ENCODE peak calls at places on chromosomes 5 and 9, in ten cellular contexts. One of them, this sample, is unnamed.

GRCh38 chr9:78122631-78123030 is 91.0 kb upstream of the GNAQ start:
- DNase-seq in suprapubic skin: no peak
- DNase-seq in spleen: no peak
- DNase-seq in HCT116: no peak
- DNase-seq in H1: no peak
- DNase-seq in SK-N-SH: no peak
- DNase-seq in breast epithelium: no peak
- DNase-seq in GM12878: no peak
- DNase-seq in K562: no peak
- DNase-seq in transverse colon: no peak
- DNase-seq in this sample: no peak

GRCh38 chr5:125148076-125148475 is 401.6 kb upstream of the ZNF608 start:
- DNase-seq in suprapubic skin: no peak
- DNase-seq in spleen: no peak
- DNase-seq in HCT116: no peak
- DNase-seq in H1: no peak
- DNase-seq in SK-N-SH: no peak
- DNase-seq in breast epithelium: no peak
- DNase-seq in GM12878: no peak
- DNase-seq in K562: no peak
- DNase-seq in transverse colon: no peak
- DNase-seq in this sample: no peak

GRCh38 chr9:105425817-105426433 is 21.9 kb upstream of the FSD1L start:
- DNase-seq in suprapubic skin: no peak
- DNase-seq in spleen: no peak
- DNase-seq in HCT116: no peak
- DNase-seq in H1: no peak
- DNase-seq in SK-N-SH: peak; percentile 52
- DNase-seq in breast epithelium: no peak
- DNase-seq in GM12878: no peak
- DNase-seq in K562: no peak
- DNase-seq in transverse colon: no peak
- DNase-seq in this sample: no peak

GRCh38 chr9:38004809-38005560 is 64.0 kb downstream of the SHB start:
- DNase-seq in suprapubic skin: no peak
- DNase-seq in spleen: no peak
- DNase-seq in HCT116: no peak
- DNase-seq in H1: no peak
- DNase-seq in SK-N-SH: no peak
- DNase-seq in breast epithelium: peak; percentile 63
- DNase-seq in GM12878: no peak
- DNase-seq in K562: no peak
- DNase-seq in transverse colon: no peak
- DNase-seq in this sample: no peak

GRCh38 chr5:102090770-102091169 is 205.3 kb downstream of the SLCO4C1 start:
- DNase-seq in suprapubic skin: no peak
- DNase-seq in spleen: no peak
- DNase-seq in HCT116: peak; percentile 36
- DNase-seq in H1: no peak
- DNase-seq in SK-N-SH: peak; percentile 43
- DNase-seq in breast epithelium: no peak
- DNase-seq in GM12878: no peak
- DNase-seq in K562: peak; percentile 14
- DNase-seq in transverse colon: no peak
- DNase-seq in this sample: no peak

GRCh38 chr9:34443533-34443932 is 14.8 kb downstream of the FAM219A start:
- DNase-seq in suprapubic skin: no peak
- DNase-seq in spleen: no peak
- DNase-seq in HCT116: no peak
- DNase-seq in H1: no peak
- DNase-seq in SK-N-SH: no peak
- DNase-seq in breast epithelium: no peak
- DNase-seq in GM12878: no peak
- DNase-seq in K562: no peak
- DNase-seq in transverse colon: no peak
- DNase-seq in this sample: peak; percentile 51

GRCh38 chr9:72800326-72800994 is 152.4 kb downstream of the ALDH1A1 start:
- DNase-seq in suprapubic skin: no peak
- DNase-seq in spleen: no peak
- DNase-seq in HCT116: no peak
- DNase-seq in H1: no peak
- DNase-seq in SK-N-SH: no peak
- DNase-seq in breast epithelium: no peak
- DNase-seq in GM12878: no peak
- DNase-seq in K562: no peak
- DNase-seq in transverse colon: no peak
- DNase-seq in this sample: no peak

GRCh38 chr9:3285365-3286161 is 240.2 kb downstream of the RFX3 start:
- DNase-seq in suprapubic skin: no peak
- DNase-seq in spleen: no peak
- DNase-seq in HCT116: no peak
- DNase-seq in H1: no peak
- DNase-seq in SK-N-SH: no peak
- DNase-seq in breast epithelium: no peak
- DNase-seq in GM12878: no peak
- DNase-seq in K562: no peak
- DNase-seq in transverse colon: no peak
- DNase-seq in this sample: peak; percentile 93

GRCh38 chr5:34762321-34762871 is 76.6 kb upstream of the TTC23L start:
- DNase-seq in suprapubic skin: no peak
- DNase-seq in spleen: no peak
- DNase-seq in HCT116: no peak
- DNase-seq in H1: no peak
- DNase-seq in SK-N-SH: peak; percentile 17
- DNase-seq in breast epithelium: no peak
- DNase-seq in GM12878: no peak
- DNase-seq in K562: no peak
- DNase-seq in transverse colon: no peak
- DNase-seq in this sample: no peak

GRCh38 chr9:124818431-124819281 is 34.6 kb upstream of the WDR38 start:
- DNase-seq in suprapubic skin: no peak
- DNase-seq in spleen: peak; percentile 83
- DNase-seq in HCT116: peak; percentile 82
- DNase-seq in H1: no peak
- DNase-seq in SK-N-SH: peak; percentile 71
- DNase-seq in breast epithelium: peak; percentile 51
- DNase-seq in GM12878: no peak
- DNase-seq in K562: peak; percentile 44
- DNase-seq in transverse colon: no peak
- DNase-seq in this sample: no peak

GRCh38 chr9:546797-547223 is 294.7 kb upstream of the DMRT1 start:
- DNase-seq in suprapubic skin: no peak
- DNase-seq in spleen: no peak
- DNase-seq in HCT116: no peak
- DNase-seq in H1: no peak
- DNase-seq in SK-N-SH: no peak
- DNase-seq in breast epithelium: no peak
- DNase-seq in GM12878: no peak
- DNase-seq in K562: no peak
- DNase-seq in transverse colon: no peak
- DNase-seq in this sample: no peak

GRCh38 chr5:174724484-174725260 is at the start of gene MSX2:
- DNase-seq in suprapubic skin: peak; percentile 93
- DNase-seq in spleen: peak; percentile 79
- DNase-seq in HCT116: peak; percentile 80
- DNase-seq in H1: no peak
- DNase-seq in SK-N-SH: peak; percentile 97
- DNase-seq in breast epithelium: peak; percentile 85
- DNase-seq in GM12878: no peak
- DNase-seq in K562: peak; percentile 70
- DNase-seq in transverse colon: peak; percentile 84
- DNase-seq in this sample: no peak

GRCh38 chr9:78574354-78575036 is 277.6 kb downstream of the PSAT1 start:
- DNase-seq in suprapubic skin: no peak
- DNase-seq in spleen: no peak
- DNase-seq in HCT116: no peak
- DNase-seq in H1: no peak
- DNase-seq in SK-N-SH: no peak
- DNase-seq in breast epithelium: no peak
- DNase-seq in GM12878: no peak
- DNase-seq in K562: no peak
- DNase-seq in transverse colon: no peak
- DNase-seq in this sample: peak; percentile 8

GRCh38 chr5:113162208-113162607 is 185.6 kb downstream of the DCP2 start:
- DNase-seq in suprapubic skin: no peak
- DNase-seq in spleen: no peak
- DNase-seq in HCT116: no peak
- DNase-seq in H1: no peak
- DNase-seq in SK-N-SH: no peak
- DNase-seq in breast epithelium: no peak
- DNase-seq in GM12878: no peak
- DNase-seq in K562: no peak
- DNase-seq in transverse colon: no peak
- DNase-seq in this sample: no peak

GRCh38 chr9:135086597-135087488 is 625 bp upstream of the OLFM1 start:
- DNase-seq in suprapubic skin: no peak
- DNase-seq in spleen: no peak
- DNase-seq in HCT116: no peak
- DNase-seq in H1: no peak
- DNase-seq in SK-N-SH: no peak
- DNase-seq in breast epithelium: no peak
- DNase-seq in GM12878: no peak
- DNase-seq in K562: no peak
- DNase-seq in transverse colon: no peak
- DNase-seq in this sample: no peak
- H3K4me3 ChIP-seq in suprapubic skin: peak overlapping the region; percentile 50
- H3K4me3 ChIP-seq in spleen: no peak overlapping the region
- H3K4me3 ChIP-seq in HCT116: no peak overlapping the region
- H3K4me3 ChIP-seq in H1: peak overlapping the region; percentile 10
- H3K4me3 ChIP-seq in SK-N-SH: peak overlapping the region; percentile 49
- H3K4me3 ChIP-seq in breast epithelium: peak overlapping the region; percentile 72
- H3K4me3 ChIP-seq in GM12878: no peak overlapping the region
- H3K4me3 ChIP-seq in K562: no peak overlapping the region
- H3K4me3 ChIP-seq in transverse colon: peak overlapping the region; percentile 19
- H3K4me3 ChIP-seq in this sample: peak overlapping the region; percentile 83

GRCh38 chr9:137919649-137920101 is 42.1 kb downstream of the CACNA1B start:
- DNase-seq in suprapubic skin: no peak
- DNase-seq in spleen: no peak
- DNase-seq in HCT116: no peak
- DNase-seq in H1: no peak
- DNase-seq in SK-N-SH: no peak
- DNase-seq in breast epithelium: no peak
- DNase-seq in GM12878: no peak
- DNase-seq in K562: no peak
- DNase-seq in transverse colon: no peak
- DNase-seq in this sample: no peak
- H3K9me3 ChIP-seq in suprapubic skin: no peaks in the 10 kb centered on the region
- H3K9me3 ChIP-seq in spleen: no peaks in the 10 kb centered on the region
- H3K9me3 ChIP-seq in HCT116: no peaks in the 10 kb centered on the region
- H3K9me3 ChIP-seq in H1: peaks cover 22% of the 10 kb centered on the region
- H3K9me3 ChIP-seq in SK-N-SH: no peaks in the 10 kb centered on the region
- H3K9me3 ChIP-seq in breast epithelium: no peaks in the 10 kb centered on the region
- H3K9me3 ChIP-seq in GM12878: no peaks in the 10 kb centered on the region
- H3K9me3 ChIP-seq in K562: no peaks in the 10 kb centered on the region
- H3K9me3 ChIP-seq in transverse colon: no peaks in the 10 kb centered on the region
- H3K9me3 ChIP-seq in this sample: no peaks in the 10 kb centered on the region

GRCh38 chr5:54661111-54661510 is 143.6 kb downstream of the SNX18 start:
- DNase-seq in suprapubic skin: no peak
- DNase-seq in spleen: no peak
- DNase-seq in HCT116: no peak
- DNase-seq in H1: no peak
- DNase-seq in SK-N-SH: no peak
- DNase-seq in breast epithelium: no peak
- DNase-seq in GM12878: no peak
- DNase-seq in K562: no peak
- DNase-seq in transverse colon: no peak
- DNase-seq in this sample: no peak

GRCh38 chr5:54668096-54668495 is 150.5 kb downstream of the SNX18 start:
- DNase-seq in suprapubic skin: no peak
- DNase-seq in spleen: no peak
- DNase-seq in HCT116: no peak
- DNase-seq in H1: no peak
- DNase-seq in SK-N-SH: no peak
- DNase-seq in breast epithelium: no peak
- DNase-seq in GM12878: no peak
- DNase-seq in K562: no peak
- DNase-seq in transverse colon: no peak
- DNase-seq in this sample: no peak

GRCh38 chr5:54659651-54660050 is 142.1 kb downstream of the SNX18 start:
- DNase-seq in suprapubic skin: no peak
- DNase-seq in spleen: no peak
- DNase-seq in HCT116: no peak
- DNase-seq in H1: no peak
- DNase-seq in SK-N-SH: no peak
- DNase-seq in breast epithelium: peak; percentile 92
- DNase-seq in GM12878: no peak
- DNase-seq in K562: no peak
- DNase-seq in transverse colon: no peak
- DNase-seq in this sample: no peak

GRCh38 chr5:54667136-54667535 is 149.6 kb downstream of the SNX18 start:
- DNase-seq in suprapubic skin: no peak
- DNase-seq in spleen: no peak
- DNase-seq in HCT116: no peak
- DNase-seq in H1: no peak
- DNase-seq in SK-N-SH: no peak
- DNase-seq in breast epithelium: no peak
- DNase-seq in GM12878: no peak
- DNase-seq in K562: no peak
- DNase-seq in transverse colon: no peak
- DNase-seq in this sample: no peak

DNA sequence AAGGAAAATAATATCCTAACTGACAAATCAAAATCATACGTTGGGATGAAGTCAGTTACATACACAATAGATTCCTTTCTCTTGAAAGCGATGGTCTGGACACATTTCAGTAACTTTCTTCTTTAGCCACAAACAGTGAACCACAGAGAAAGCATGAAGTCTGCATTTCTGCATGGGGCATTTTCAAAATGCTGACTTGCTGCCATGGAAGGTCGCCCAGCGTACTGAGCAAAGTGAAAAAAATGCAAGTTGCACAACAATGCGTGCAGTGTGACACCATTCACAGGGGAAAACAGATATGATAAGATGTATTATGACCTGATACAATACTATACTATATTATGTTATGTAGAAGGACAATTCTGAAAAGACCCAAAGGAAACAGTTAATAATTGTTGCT is 146.3 kb downstream of the SNX18 start:
- DNase-seq in suprapubic skin: no peak
- DNase-seq in spleen: no peak
- DNase-seq in HCT116: no peak
- DNase-seq in H1: no peak
- DNase-seq in SK-N-SH: no peak
- DNase-seq in breast epithelium: peak; percentile 76
- DNase-seq in GM12878: no peak
- DNase-seq in K562: no peak
- DNase-seq in transverse colon: peak; percentile 22
- DNase-seq in this sample: no peak
- TF ChIP-seq POLR2AphosphoS5 in suprapubic skin: no peak
- TF ChIP-seq POLR2AphosphoS5 in spleen: no peak
- TF ChIP-seq POLR2AphosphoS5 in HCT116: no peak
- TF ChIP-seq POLR2AphosphoS5 in H1: no peak
- TF ChIP-seq POLR2AphosphoS5 in SK-N-SH: no peak
- TF ChIP-seq POLR2AphosphoS5 in breast epithelium: peak; percentile 79
- TF ChIP-seq POLR2AphosphoS5 in GM12878: no peak
- TF ChIP-seq POLR2AphosphoS5 in K562: no peak
- TF ChIP-seq POLR2AphosphoS5 in transverse colon: peak; percentile 22
- TF ChIP-seq POLR2AphosphoS5 in this sample: no peak

DNA sequence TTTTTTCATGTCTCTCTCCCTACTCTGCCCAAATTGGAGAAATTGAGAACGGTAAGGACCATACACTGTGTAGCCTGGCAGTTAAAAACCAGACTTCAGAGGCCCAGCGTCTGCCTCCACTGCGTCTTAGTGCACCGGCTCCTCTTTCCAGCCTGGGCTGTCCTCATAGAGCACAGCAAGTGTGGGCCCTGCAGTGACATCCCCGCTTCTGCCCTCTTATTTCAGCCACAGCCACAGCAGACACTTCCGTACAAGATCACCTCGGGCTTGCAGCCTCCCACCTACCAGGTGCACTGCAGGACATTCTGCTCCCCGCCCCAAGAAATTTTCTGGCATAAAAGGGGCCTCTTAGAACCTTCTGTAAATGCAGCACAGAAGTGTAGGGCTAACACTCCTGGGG is 21.4 kb upstream of the SMIM23 start:
- DNase-seq in suprapubic skin: no peak
- DNase-seq in spleen: no peak
- DNase-seq in HCT116: no peak
- DNase-seq in H1: no peak
- DNase-seq in SK-N-SH: no peak
- DNase-seq in breast epithelium: no peak
- DNase-seq in GM12878: no peak
- DNase-seq in K562: no peak
- DNase-seq in transverse colon: no peak
- DNase-seq in this sample: no peak
- H3K4me3 ChIP-seq in suprapubic skin: no peak overlapping the region
- H3K4me3 ChIP-seq in spleen: no peak overlapping the region
- H3K4me3 ChIP-seq in HCT116: no peak overlapping the region
- H3K4me3 ChIP-seq in H1: no peak overlapping the region
- H3K4me3 ChIP-seq in SK-N-SH: no peak overlapping the region
- H3K4me3 ChIP-seq in breast epithelium: no peak overlapping the region
- H3K4me3 ChIP-seq in GM12878: no peak overlapping the region
- H3K4me3 ChIP-seq in K562: no peak overlapping the region
- H3K4me3 ChIP-seq in transverse colon: no peak overlapping the region
- H3K4me3 ChIP-seq in this sample: no peak overlapping the region